ENCODE peak calls at places on chromosomes 12 and 14, in five cellular contexts. S, K, A, O and N are unnamed samples.

GRCh38 chr14:99245541-99246511 is 26.2 kb downstream of the BCL11B start:
- DNase-seq in S (no peak), K (no peak), A (no peak), O (no peak), N (no peak)

GRCh38 chr12:124397807-124398577 is 103.1 kb downstream of the RFLNA start:
- DNase-seq in S (peak), K (no peak), A (no peak), O (peak), N (no peak)

GRCh38 chr12:18754118-18754707 is 16.3 kb downstream of the CAPZA3 start:
- DNase-seq in S (no peak), K (no peak), A (no peak), O (no peak), N (no peak)

GRCh38 chr12:127262658-127263057 is 1004.3 kb upstream of the TMEM132C start:
- DNase-seq in S (no peak), K (no peak), A (no peak), O (no peak), N (no peak)

GRCh38 chr12:95218852-95219171 is 1.2 kb downstream of the VEZT start:
- DNase-seq in S (no peak), K (no peak), A (no peak), O (peak), N (peak)

GRCh38 chr12:29533815-29534489 is 36.5 kb upstream of the OVCH1 start:
- DNase-seq in S (no peak), K (no peak), A (no peak), O (no peak), N (no peak)

GRCh38 chr14:59199205-59199604 is 10.7 kb downstream of the DAAM1 start:
- DNase-seq in S (peak), K (no peak), A (no peak), O (no peak), N (no peak)

GRCh38 chr14:73634333-73634833 is 10.4 kb upstream of the DNAL1 start:
- DNase-seq in S (no peak), K (peak), A (no peak), O (no peak), N (peak)

GRCh38 chr14:49250109-49250508 is 336.1 kb downstream of the RPS29 start:
- DNase-seq in S (no peak), K (no peak), A (no peak), O (no peak), N (no peak)

GRCh38 chr12:8045952-8046944 is 13.7 kb downstream of the FOXJ2 start:
- DNase-seq in S (peak), K (peak), A (peak), O (peak), N (peak)

GRCh38 chr14:103713304-103714062 is 1.8 kb downstream of the XRCC3 start:
- DNase-seq in S (no peak), K (no peak), A (no peak), O (no peak), N (no peak)

GRCh38 chr12:52441320-52441911 is 7.2 kb upstream of the KRT75 start:
- DNase-seq in S (peak), K (no peak), A (no peak), O (no peak), N (no peak)

GRCh38 chr12:91204416-91204815 is 21.8 kb upstream of the DCN start:
- DNase-seq in S (no peak), K (no peak), A (no peak), O (no peak), N (no peak)

GRCh38 chr12:122874081-122874480 is 21.8 kb downstream of the VPS37B start:
- DNase-seq in S (no peak), K (no peak), A (no peak), O (no peak), N (no peak)

GRCh38 chr12:47419500-47419899 is 286.3 kb downstream of the RPAP3 start:
- DNase-seq in S (no peak), K (no peak), A (no peak), O (no peak), N (no peak)

GRCh38 chr14:60655114-60655897 is 6.0 kb upstream of the SIX1 start:
- DNase-seq in S (no peak), K (no peak), A (no peak), O (no peak), N (peak)

GRCh38 chr14:57884175-57884574 is 18.3 kb upstream of the SLC35F4 start:
- DNase-seq in S (peak), K (no peak), A (no peak), O (peak), N (no peak)

GRCh38 chr12:1655225-1655788 is 26.3 kb downstream of the WNT5B start:
- DNase-seq in S (no peak), K (no peak), A (no peak), O (no peak), N (no peak)

GRCh38 chr12:84698576-84699333 is 213.8 kb downstream of the SLC6A15 start:
- DNase-seq in S (no peak), K (no peak), A (no peak), O (no peak), N (no peak)

GRCh38 chr12:1912580-1913376 is 5.7 kb downstream of the CACNA2D4 start:
- DNase-seq in S (peak), K (no peak), A (no peak), O (no peak), N (peak)

GRCh38 chr14:39289523-39289922 is 55.8 kb downstream of the MIA2 start:
- DNase-seq in S (no peak), K (no peak), A (no peak), O (no peak), N (no peak)